ENCODE peak calls at places on chromosome 14, in four cellular contexts. H, B, Y and P are unnamed samples.

GRCh38 chr14:103023881-103024473 is 33.4 kb downstream of the CDC42BPB start:
- DNase-seq in H (peak; percentile 67), B (no peak), Y (no peak), P (no peak)

GRCh38 chr14:39841088-39841487 is 408.9 kb upstream of the FBXO33 start:
- DNase-seq in H (peak; percentile 57), B (no peak), Y (no peak), P (no peak)

GRCh38 chr14:103518416-103519042 is 4.1 kb downstream of the CKB start:
- DNase-seq in H (no peak), B (peak; percentile 69), Y (no peak), P (no peak)

GRCh38 chr14:76201162-76201561 is 49.4 kb downstream of the GPATCH2L start:
- DNase-seq in H (peak; percentile 82), B (no peak), Y (no peak), P (no peak)

GRCh38 chr14:29282169-29282568 is 515.6 kb downstream of the FOXG1 start:
- DNase-seq in H (peak; percentile 64), B (no peak), Y (no peak), P (no peak)

GRCh38 chr14:61147369-61147897 is 133.7 kb downstream of the TMEM30B start:
- DNase-seq in H (peak; percentile 81), B (no peak), Y (no peak), P (no peak)

GRCh38 chr14:25004389-25004809 is 45.5 kb downstream of the STXBP6 start:
- DNase-seq in H (no peak), B (no peak), Y (no peak), P (no peak)

GRCh38 chr14:96247031-96247430 is 9.0 kb upstream of the BDKRB1 start:
- DNase-seq in H (no peak), B (no peak), Y (no peak), P (no peak)

GRCh38 chr14:86799244-86799647 is 1193.7 kb downstream of the GALC start:
- DNase-seq in H (peak; percentile 98), B (no peak), Y (no peak), P (no peak)

GRCh38 chr14:101121399-101122113 is 218.0 kb upstream of the RTL1 start:
- DNase-seq in H (no peak), B (no peak), Y (no peak), P (peak; percentile 42)

GRCh38 chr14:99699861-99700260 is 15.8 kb downstream of the CYP46A1 start:
- DNase-seq in H (no peak), B (no peak), Y (no peak), P (no peak)

GRCh38 chr14:105213396-105213795 is 32.3 kb upstream of the NUDT14 start:
- DNase-seq in H (no peak), B (no peak), Y (no peak), P (no peak)

GRCh38 chr14:105214324-105214915 is 33.3 kb upstream of the NUDT14 start:
- DNase-seq in H (no peak), B (no peak), Y (no peak), P (no peak)

GRCh38 chr14:105217764-105218163 is 30.6 kb upstream of the BTBD6 start:
- DNase-seq in H (no peak), B (no peak), Y (no peak), P (no peak)

GRCh38 chr14:105216490-105217247 is 31.7 kb upstream of the BTBD6 start:
- DNase-seq in H (no peak), B (no peak), Y (no peak), P (no peak)

GRCh38 chr14:105215602-105216001 is 32.7 kb upstream of the BTBD6 start:
- DNase-seq in H (no peak), B (no peak), Y (no peak), P (no peak)
- H3K4me3 ChIP-seq in H (no peak overlapping the region), B (no peak overlapping the region), Y (no peak overlapping the region), P (no peak overlapping the region)

GRCh38 chr14:49306152-49306751 is 279.9 kb downstream of the RPS29 start:
- DNase-seq in H (peak; percentile 4), B (peak; percentile 10), Y (no peak), P (no peak)
- H3K4me3 ChIP-seq in H (no peak overlapping the region), B (no peak overlapping the region), Y (no peak overlapping the region), P (no peak overlapping the region)

GRCh38 chr14:92460916-92461579 is 52.5 kb upstream of the RIN3 start:
- DNase-seq in H (peak; percentile 82), B (no peak), Y (no peak), P (no peak)
- H3K4me3 ChIP-seq in H (no peak overlapping the region), B (no peak overlapping the region), Y (peak overlapping the region; percentile 18), P (peak overlapping the region; percentile 9)

GRCh38 chr14:78618379-78618778 is 448.2 kb downstream of the NRXN3 start:
- DNase-seq in H (no peak), B (no peak), Y (no peak), P (no peak)
- H3K4me3 ChIP-seq in H (no peak overlapping the region), B (no peak overlapping the region), Y (no peak overlapping the region), P (no peak overlapping the region)

DNA sequence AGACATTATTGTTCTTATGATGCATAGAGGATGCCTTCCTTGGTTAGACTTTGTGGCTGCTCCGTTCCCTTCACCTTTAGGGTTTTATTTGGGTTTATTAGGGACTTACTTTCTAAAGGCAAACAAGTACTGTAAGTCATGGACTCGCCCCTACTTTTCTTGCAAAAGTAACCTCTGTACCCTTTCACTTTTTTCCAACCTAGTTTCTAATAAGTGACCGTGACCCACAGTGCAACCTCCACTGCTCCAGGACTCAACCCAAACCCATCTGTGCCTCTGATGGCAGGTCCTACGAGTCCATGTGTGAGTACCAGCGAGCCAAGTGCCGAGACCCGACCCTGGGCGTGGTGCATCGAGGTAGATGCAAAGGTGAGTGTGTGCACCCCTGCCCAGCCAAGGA is 72.7 kb downstream of the SMOC1 start:
- DNase-seq in H (no peak), B (no peak), Y (no peak), P (no peak)
- H3K4me3 ChIP-seq in H (no peak overlapping the region), B (no peak overlapping the region), Y (no peak overlapping the region), P (no peak overlapping the region)

DNA sequence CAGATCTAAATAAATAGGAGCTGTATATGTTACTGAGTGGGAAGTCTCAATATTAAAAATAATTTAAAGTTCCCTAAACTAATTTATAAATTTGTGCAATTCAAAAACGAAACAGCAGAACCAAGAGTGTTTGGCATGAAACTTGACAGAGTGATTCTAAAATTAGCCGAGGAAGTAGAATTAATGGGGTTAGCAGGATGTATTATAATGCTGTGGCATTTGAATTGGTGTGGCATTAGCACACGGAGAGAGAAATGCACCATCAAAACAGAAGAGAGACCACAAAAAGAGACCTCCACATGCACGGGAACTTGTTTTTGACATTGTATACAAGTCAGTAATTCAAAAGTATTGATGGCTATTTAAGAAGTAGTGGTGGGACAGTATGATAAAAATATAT is 366.0 kb upstream of the RGS6 start:
- DNase-seq in H (no peak), B (no peak), Y (no peak), P (no peak)
- H3K4me3 ChIP-seq in H (no peak overlapping the region), B (no peak overlapping the region), Y (no peak overlapping the region), P (no peak overlapping the region)